ENCODE peak calls at places on chromosomes 2 and 18, in seven cellular contexts. N is kidney, G is brain microvascular endothelial cell, Y is AG09319, K is right lobe of liver, V is AG09309, E is osteocyte. R is an unnamed sample.

GRCh38 chr2:55223958-55224760 is 7.9 kb downstream of the CLHC1 start:
- DNase-seq in N (peak; percentile 73), G (no peak), Y (no peak), K (no peak), V (no peak), E (no peak), R (no peak)

GRCh38 chr2:95372216-95372829 is 30.2 kb upstream of the FAHD2A start:
- DNase-seq in N (peak; percentile 26), G (no peak), Y (no peak), K (no peak), V (no peak), E (no peak), R (no peak)

GRCh38 chr2:216350214-216350789 is 22.0 kb downstream of the MARCHF4 start:
- DNase-seq in N (no peak), G (peak; percentile 86), Y (no peak), K (no peak), V (no peak), E (no peak), R (no peak)

GRCh38 chr2:3434654-3435053 is 55.2 kb downstream of the TRAPPC12 start:
- DNase-seq in N (no peak), G (no peak), Y (no peak), K (no peak), V (no peak), E (no peak), R (no peak)

GRCh38 chr2:17298453-17298852 is 219.8 kb downstream of the RAD51AP2 start:
- DNase-seq in N (no peak), G (peak; percentile 38), Y (no peak), K (no peak), V (no peak), E (no peak), R (no peak)

GRCh38 chr2:111209045-111209514 is 88.4 kb downstream of the BCL2L11 start:
- DNase-seq in N (no peak), G (peak; percentile 72), Y (no peak), K (no peak), V (peak; percentile 31), E (no peak), R (no peak)

GRCh38 chr2:166485558-166486193 is 8.4 kb downstream of the SCN7A start:
- DNase-seq in N (no peak), G (no peak), Y (no peak), K (no peak), V (no peak), E (no peak), R (no peak)

GRCh38 chr2:170237572-170238120 is 59.7 kb downstream of the MYO3B start:
- DNase-seq in N (no peak), G (no peak), Y (no peak), K (no peak), V (no peak), E (no peak), R (no peak)

GRCh38 chr18:51196116-51196810 is 1.2 kb downstream of the MEX3C start:
- DNase-seq in N (peak; percentile 88), G (peak; percentile 14), Y (no peak), K (peak; percentile 68), V (no peak), E (no peak), R (peak; percentile 35)

GRCh38 chr2:32874931-32875330 is 71.8 kb upstream of the LTBP1 start:
- DNase-seq in N (no peak), G (no peak), Y (no peak), K (no peak), V (no peak), E (no peak), R (no peak)

GRCh38 chr18:50338676-50339075 is 36.2 kb upstream of the SKA1 start:
- DNase-seq in N (no peak), G (no peak), Y (no peak), K (no peak), V (no peak), E (no peak), R (no peak)

GRCh38 chr2:201709747-201710146 is 11.3 kb upstream of the MPP4 start:
- DNase-seq in N (no peak), G (no peak), Y (no peak), K (no peak), V (no peak), E (no peak), R (no peak)

GRCh38 chr2:12657560-12657959 is 59.2 kb upstream of the TRIB2 start:
- DNase-seq in N (no peak), G (no peak), Y (no peak), K (no peak), V (no peak), E (no peak), R (no peak)

GRCh38 chr2:174878537-174879147 is 114.4 kb upstream of the CHRNA1 start:
- DNase-seq in N (no peak), G (peak; percentile 22), Y (no peak), K (no peak), V (no peak), E (no peak), R (no peak)

GRCh38 chr2:10238991-10239485 is 63.7 kb upstream of the HPCAL1 start:
- DNase-seq in N (no peak), G (no peak), Y (no peak), K (peak; percentile 42), V (no peak), E (no peak), R (no peak)

GRCh38 chr18:58044370-58045264 is 591 bp downstream of the NEDD4L start:
- DNase-seq in N (peak; percentile 86), G (no peak), Y (no peak), K (peak; percentile 66), V (no peak), E (no peak), R (peak; percentile 52)

GRCh38 chr18:23958036-23958435 is 56.5 kb upstream of the TTC39C start:
- DNase-seq in N (no peak), G (no peak), Y (no peak), K (peak; percentile 88), V (no peak), E (peak; percentile 63), R (no peak)

GRCh38 chr2:201574754-201575153 is 68.5 kb downstream of the TMEM237 start:
- DNase-seq in N (no peak), G (no peak), Y (no peak), K (no peak), V (no peak), E (no peak), R (no peak)

GRCh38 chr18:25298853-25299274 is 53.1 kb downstream of the ZNF521 start:
- DNase-seq in N (no peak), G (peak; percentile 83), Y (peak; percentile 66), K (no peak), V (peak; percentile 59), E (no peak), R (no peak)

GRCh38 chr2:150911766-150912280 is 349.8 kb downstream of the RBM43 start:
- DNase-seq in N (peak; percentile 80), G (peak; percentile 95), Y (peak; percentile 86), K (peak; percentile 57), V (peak; percentile 93), E (no peak), R (no peak)

GRCh38 chr2:48423376-48423775 is 106.6 kb upstream of the STON1 start:
- DNase-seq in N (no peak), G (peak; percentile 76), Y (peak; percentile 24), K (no peak), V (peak; percentile 73), E (no peak), R (no peak)

DNA sequence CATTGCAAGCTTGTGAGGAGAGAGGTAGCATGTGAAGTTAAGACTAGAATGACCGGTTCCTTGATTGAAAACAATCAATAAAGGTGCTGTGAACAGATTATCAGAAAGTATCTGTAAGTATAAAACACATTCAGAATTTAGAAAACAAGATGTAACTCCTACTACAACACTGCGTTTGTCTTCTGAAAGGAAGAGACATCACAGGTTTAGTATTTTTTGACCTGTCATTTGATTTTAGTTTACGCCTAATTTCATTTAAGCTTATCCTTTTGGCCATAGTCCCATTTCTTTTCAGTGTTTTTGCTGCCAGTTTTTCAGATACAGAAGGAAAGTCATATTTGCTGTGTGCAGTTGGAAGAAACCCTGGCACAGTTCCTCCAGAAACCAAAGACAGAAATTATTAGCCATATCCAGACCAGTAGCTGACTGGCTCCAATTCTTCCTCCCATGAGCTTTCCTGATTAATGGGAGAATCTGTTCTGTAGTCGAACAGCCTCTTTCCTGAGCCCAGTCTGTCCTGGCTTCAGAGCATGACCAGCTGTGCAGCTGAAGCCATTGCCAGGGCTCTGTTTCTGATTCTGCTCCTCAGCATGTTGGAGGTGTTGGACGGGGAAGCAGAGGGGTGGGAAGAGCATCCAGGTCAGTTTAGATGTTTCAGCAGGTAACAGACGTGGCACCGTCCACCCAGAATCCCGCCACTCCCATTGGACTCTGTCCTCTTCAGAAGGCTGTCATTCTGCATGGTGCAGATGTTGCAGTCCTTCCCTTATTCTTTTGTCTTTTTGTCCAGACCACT is 61.0 kb downstream of the CRIM1 start:
- DNase-seq in N (no peak), G (no peak), Y (no peak), K (no peak), V (no peak), E (no peak), R (no peak)
- TF ChIP-seq CTCF in N (no peak), G (no peak), Y (no peak), K (no peak), V (no peak), E (no peak), R (no peak)

GRCh38 chr2:173568054-173568453 is 213.4 kb downstream of the CDCA7 start:
- DNase-seq in N (no peak), G (peak; percentile 21), Y (no peak), K (no peak), V (peak; percentile 2), E (no peak), R (no peak)
- TF ChIP-seq CTCF in N (no peak), G (peak; percentile 69), Y (peak; percentile 33), K (no peak), V (peak; percentile 54), E (peak; percentile 44), R (no peak)

GRCh38 chr2:225017098-225017685 is 25.1 kb downstream of the DOCK10 start:
- DNase-seq in N (no peak), G (no peak), Y (no peak), K (no peak), V (no peak), E (no peak), R (no peak)

GRCh38 chr2:225020157-225020864 is 22.0 kb downstream of the DOCK10 start:
- DNase-seq in N (no peak), G (no peak), Y (no peak), K (no peak), V (no peak), E (no peak), R (no peak)

GRCh38 chr2:225013432-225014048 is 28.7 kb downstream of the DOCK10 start:
- DNase-seq in N (no peak), G (peak; percentile 37), Y (no peak), K (no peak), V (no peak), E (no peak), R (no peak)

GRCh38 chr2:225019100-225019499 is 23.2 kb downstream of the DOCK10 start:
- DNase-seq in N (no peak), G (no peak), Y (no peak), K (no peak), V (no peak), E (no peak), R (no peak)

GRCh38 chr2:225017713-225018112 is 24.6 kb downstream of the DOCK10 start:
- DNase-seq in N (no peak), G (no peak), Y (no peak), K (no peak), V (no peak), E (no peak), R (no peak)
- TF ChIP-seq CTCF in N (no peak), G (peak; percentile 39), Y (peak; percentile 11), K (no peak), V (peak; percentile 15), E (peak; percentile 28), R (no peak)

GRCh38 chr2:233638836-233639235 is 2.6 kb downstream of the UGT1A10 start:
- DNase-seq in N (no peak), G (no peak), Y (no peak), K (no peak), V (no peak), E (no peak), R (no peak)

GRCh38 chr2:233639860-233640259 is 3.6 kb downstream of the UGT1A10 start:
- DNase-seq in N (no peak), G (no peak), Y (no peak), K (no peak), V (no peak), E (no peak), R (no peak)

GRCh38 chr2:233643128-233643527 is 6.9 kb downstream of the UGT1A10 start:
- DNase-seq in N (no peak), G (no peak), Y (no peak), K (no peak), V (no peak), E (no peak), R (no peak)
- TF ChIP-seq CTCF in N (peak; percentile 19), G (peak; percentile 55), Y (no peak), K (peak; percentile 17), V (peak; percentile 18), E (no peak), R (peak; percentile 13)

R was measured in GM10248.